ENCODE peak calls at places on chromosomes 13 and 19, in four cellular contexts. One of them, this sample, is unnamed.

GRCh38 chr19:15015946-15016542 is 33.2 kb upstream of the CASP14 start:
- DNase-seq in HepG2: peak; percentile 14
- DNase-seq in keratinocyte: no peak
- DNase-seq in AG04450: no peak
- DNase-seq in this sample: no peak

GRCh38 chr13:64314286-64314685 is 2898.6 kb upstream of the PCDH20 start:
- DNase-seq in AG04450: peak; percentile 4
- DNase-seq in HepG2: no peak
- DNase-seq in keratinocyte: no peak
- DNase-seq in this sample: no peak

GRCh38 chr13:46173656-46174055 is 8.3 kb downstream of the LCP1 start:
- DNase-seq in keratinocyte: no peak
- DNase-seq in HepG2: no peak
- DNase-seq in AG04450: no peak
- DNase-seq in this sample: no peak

GRCh38 chr19:6767081-6767356 is 216 bp downstream of the SH2D3A start:
- DNase-seq in keratinocyte: no peak
- DNase-seq in HepG2: peak; percentile 55
- DNase-seq in AG04450: no peak
- DNase-seq in this sample: no peak

GRCh38 chr13:114234645-114235421 is at the start of gene CDC16:
- DNase-seq in keratinocyte: peak; percentile 40
- DNase-seq in HepG2: peak; percentile 91
- DNase-seq in AG04450: peak; percentile 72
- DNase-seq in this sample: peak; percentile 59

GRCh38 chr19:34432797-34433196 is 4.6 kb downstream of the UBA2 start:
- DNase-seq in keratinocyte: no peak
- DNase-seq in AG04450: no peak
- DNase-seq in HepG2: no peak
- DNase-seq in this sample: no peak

GRCh38 chr13:57631607-57632275 is at the start of gene PCDH17:
- DNase-seq in HepG2: no peak
- DNase-seq in AG04450: no peak
- DNase-seq in keratinocyte: no peak
- DNase-seq in this sample: no peak

GRCh38 chr19:13058951-13059660 is 43.6 kb downstream of the LYL1 start:
- DNase-seq in keratinocyte: no peak
- DNase-seq in HepG2: no peak
- DNase-seq in AG04450: no peak
- DNase-seq in this sample: no peak

GRCh38 chr13:54241719-54242118 is 1213.1 kb downstream of the OLFM4 start:
- DNase-seq in HepG2: no peak
- DNase-seq in AG04450: no peak
- DNase-seq in keratinocyte: no peak
- DNase-seq in this sample: no peak

GRCh38 chr19:5171711-5172110 is 168.9 kb downstream of the PTPRS start:
- DNase-seq in keratinocyte: no peak
- DNase-seq in HepG2: peak; percentile 17
- DNase-seq in AG04450: no peak
- DNase-seq in this sample: no peak

GRCh38 chr19:5749505-5749904 is 29.1 kb downstream of the CATSPERD start:
- DNase-seq in AG04450: no peak
- DNase-seq in HepG2: no peak
- DNase-seq in keratinocyte: no peak
- DNase-seq in this sample: no peak

GRCh38 chr13:25977216-25977615 is 74.6 kb downstream of the SHISA2 start:
- DNase-seq in keratinocyte: no peak
- DNase-seq in AG04450: no peak
- DNase-seq in HepG2: no peak
- DNase-seq in this sample: no peak

GRCh38 chr19:6802336-6803035 is 30.0 kb downstream of the VAV1 start:
- DNase-seq in HepG2: no peak
- DNase-seq in AG04450: no peak
- DNase-seq in keratinocyte: no peak
- DNase-seq in this sample: no peak

GRCh38 chr13:21546372-21546771 is 57.6 kb downstream of the MICU2 start:
- DNase-seq in keratinocyte: no peak
- DNase-seq in AG04450: no peak
- DNase-seq in HepG2: no peak
- DNase-seq in this sample: no peak

GRCh38 chr13:24032674-24033073 is 127.8 kb upstream of the SPATA13 start:
- DNase-seq in keratinocyte: no peak
- DNase-seq in HepG2: peak; percentile 47
- DNase-seq in AG04450: no peak
- DNase-seq in this sample: no peak

GRCh38 chr13:96544965-96545364 is 449.3 kb downstream of the OXGR1 start:
- DNase-seq in keratinocyte: no peak
- DNase-seq in HepG2: no peak
- DNase-seq in AG04450: no peak
- DNase-seq in this sample: no peak

GRCh38 chr13:98632971-98633370 is 56.1 kb upstream of the STK24 start:
- DNase-seq in AG04450: no peak
- DNase-seq in HepG2: no peak
- DNase-seq in keratinocyte: no peak
- DNase-seq in this sample: no peak

GRCh38 chr19:18090545-18091216 is 3.9 kb upstream of the IL12RB1 start:
- DNase-seq in AG04450: no peak
- DNase-seq in HepG2: no peak
- DNase-seq in keratinocyte: no peak
- DNase-seq in this sample: no peak

GRCh38 chr19:57689750-57690149 is 8.0 kb downstream of the ZNF551 start:
- DNase-seq in HepG2: no peak
- DNase-seq in AG04450: no peak
- DNase-seq in keratinocyte: peak; percentile 73
- DNase-seq in this sample: peak; percentile 89

GRCh38 chr13:73900591-73900990 is 233.6 kb downstream of the KLF12 start:
- DNase-seq in keratinocyte: no peak
- DNase-seq in AG04450: no peak
- DNase-seq in HepG2: no peak
- DNase-seq in this sample: no peak

GRCh38 chr19:50728084-50728737 is 5.0 kb downstream of the CLEC11A start:
- DNase-seq in HepG2: peak; percentile 20
- DNase-seq in keratinocyte: no peak
- DNase-seq in AG04450: no peak
- DNase-seq in this sample: no peak

GRCh38 chr13:78909276-78909675 is 250.3 kb upstream of the OBI1 start:
- DNase-seq in HepG2: no peak
- DNase-seq in keratinocyte: no peak
- DNase-seq in AG04450: no peak
- DNase-seq in this sample: no peak

GRCh38 chr13:46296465-46296822 is 84.7 kb downstream of the LRRC63 start:
- DNase-seq in HepG2: no peak
- DNase-seq in AG04450: no peak
- DNase-seq in keratinocyte: no peak
- DNase-seq in this sample: no peak

GRCh38 chr19:55621673-55622231 is 2.6 kb downstream of the ZNF784 start:
- DNase-seq in AG04450: no peak
- DNase-seq in HepG2: no peak
- DNase-seq in keratinocyte: no peak
- DNase-seq in this sample: no peak

GRCh38 chr13:55069746-55070145 is 2041.1 kb downstream of the OLFM4 start:
- DNase-seq in keratinocyte: no peak
- DNase-seq in HepG2: no peak
- DNase-seq in AG04450: no peak
- DNase-seq in this sample: no peak

GRCh38 chr13:25729201-25729600 is 322.6 kb downstream of the SHISA2 start:
- DNase-seq in AG04450: no peak
- DNase-seq in keratinocyte: no peak
- DNase-seq in HepG2: no peak
- DNase-seq in this sample: no peak

GRCh38 chr19:2274937-2275535 is 6.9 kb downstream of the PEAK3 start:
- DNase-seq in keratinocyte: no peak
- DNase-seq in AG04450: no peak
- DNase-seq in HepG2: peak; percentile 73
- DNase-seq in this sample: no peak

DNA sequence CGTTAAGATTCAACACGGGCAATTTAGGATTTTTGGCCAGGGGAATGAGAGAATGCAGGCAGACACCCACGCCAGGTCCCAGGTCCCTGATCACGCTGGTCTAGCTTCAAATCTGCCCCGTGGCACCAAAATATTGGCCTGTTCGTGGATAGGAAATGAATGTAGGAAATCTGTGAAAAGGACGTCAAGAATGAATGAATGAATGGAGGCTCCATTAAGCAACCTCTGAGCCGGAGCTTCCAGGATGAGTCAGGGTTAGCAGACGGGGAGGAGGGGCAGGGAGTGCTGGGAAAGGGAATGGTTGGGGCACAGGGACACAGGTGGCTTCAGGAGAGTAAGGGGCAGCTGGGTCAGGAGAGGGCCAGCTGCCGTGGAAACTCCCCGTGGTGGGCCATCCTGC is 4.2 kb downstream of the SULT2B1 start:
- DNase-seq in keratinocyte: no peak
- DNase-seq in AG04450: no peak
- DNase-seq in HepG2: peak; percentile 75
- DNase-seq in this sample: no peak
- H3K27ac ChIP-seq in keratinocyte: peak overlapping the region; percentile 49
- H3K27ac ChIP-seq in AG04450: no peak overlapping the region
- H3K27ac ChIP-seq in HepG2: peak overlapping the region; percentile 35
- H3K27ac ChIP-seq in this sample: peak overlapping the region; percentile 78

GRCh38 chr13:29849071-29849541 is 1.3 kb downstream of the UBL3 start:
- DNase-seq in HepG2: peak; percentile 13
- DNase-seq in keratinocyte: no peak
- DNase-seq in AG04450: no peak
- DNase-seq in this sample: no peak

GRCh38 chr13:29847501-29847983 is 2.9 kb downstream of the UBL3 start:
- DNase-seq in AG04450: no peak
- DNase-seq in keratinocyte: no peak
- DNase-seq in HepG2: peak; percentile 37
- DNase-seq in this sample: no peak

GRCh38 chr13:29844441-29844840 is 6.0 kb downstream of the UBL3 start:
- DNase-seq in keratinocyte: no peak
- DNase-seq in HepG2: no peak
- DNase-seq in AG04450: no peak
- DNase-seq in this sample: no peak

GRCh38 chr13:29845440-29846056 is 4.9 kb downstream of the UBL3 start:
- DNase-seq in AG04450: no peak
- DNase-seq in HepG2: no peak
- DNase-seq in keratinocyte: no peak
- DNase-seq in this sample: no peak

DNA sequence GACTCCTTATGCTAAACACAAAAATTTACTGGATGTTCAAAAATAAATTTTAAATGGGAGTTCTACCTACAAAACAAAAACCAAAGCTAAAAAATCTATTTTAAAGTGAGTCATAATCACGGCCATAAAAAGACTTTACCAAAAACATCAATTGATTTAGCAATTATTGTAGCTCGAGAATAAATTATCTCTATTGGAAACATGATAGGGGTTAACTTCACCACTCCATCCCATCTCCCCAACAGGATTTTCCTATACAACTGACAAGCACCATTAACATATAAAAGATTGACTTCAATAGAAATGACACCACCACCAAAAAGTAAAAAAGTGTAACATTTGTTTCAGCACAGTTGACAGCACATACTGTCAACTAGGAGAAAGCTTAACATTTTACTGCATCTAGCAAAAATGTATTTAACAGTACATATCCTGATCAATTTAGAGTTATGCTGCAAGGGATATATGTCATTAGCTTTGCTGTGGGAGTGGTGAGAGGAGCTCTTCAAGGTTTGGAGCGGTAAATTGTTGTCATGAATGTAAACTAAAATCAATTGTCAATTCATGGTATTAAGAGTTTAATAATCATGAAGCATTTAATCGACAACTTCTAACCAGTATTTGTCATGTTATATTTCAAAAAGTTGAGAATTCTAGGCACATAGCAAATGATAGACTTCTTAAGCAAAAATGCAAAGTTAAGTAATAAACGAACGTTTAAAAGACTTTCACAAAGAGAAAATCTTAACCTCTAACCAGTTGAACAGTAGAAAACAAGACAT is 3.8 kb downstream of the UBL3 start:
- DNase-seq in AG04450: no peak
- DNase-seq in HepG2: no peak
- DNase-seq in keratinocyte: no peak
- DNase-seq in this sample: no peak
- H3K27ac ChIP-seq in AG04450: no peak overlapping the region
- H3K27ac ChIP-seq in HepG2: no peak overlapping the region
- H3K27ac ChIP-seq in keratinocyte: peak overlapping the region; percentile 71
- H3K27ac ChIP-seq in this sample: peak overlapping the region; percentile 37

GRCh38 chr19:49408816-49409440 is 14.3 kb downstream of the PTH2 start:
- DNase-seq in HepG2: no peak
- DNase-seq in AG04450: no peak
- DNase-seq in keratinocyte: no peak
- DNase-seq in this sample: no peak

GRCh38 chr19:49407482-49408015 is 15.7 kb downstream of the PTH2 start:
- DNase-seq in keratinocyte: no peak
- DNase-seq in AG04450: no peak
- DNase-seq in HepG2: no peak
- DNase-seq in this sample: no peak

GRCh38 chr19:49411681-49412321 is 11.4 kb downstream of the PTH2 start:
- DNase-seq in keratinocyte: no peak
- DNase-seq in HepG2: no peak
- DNase-seq in AG04450: no peak
- DNase-seq in this sample: no peak

GRCh38 chr19:49407079-49407478 is 16.2 kb downstream of the PTH2 start:
- DNase-seq in HepG2: no peak
- DNase-seq in keratinocyte: no peak
- DNase-seq in AG04450: no peak
- DNase-seq in this sample: no peak

DNA sequence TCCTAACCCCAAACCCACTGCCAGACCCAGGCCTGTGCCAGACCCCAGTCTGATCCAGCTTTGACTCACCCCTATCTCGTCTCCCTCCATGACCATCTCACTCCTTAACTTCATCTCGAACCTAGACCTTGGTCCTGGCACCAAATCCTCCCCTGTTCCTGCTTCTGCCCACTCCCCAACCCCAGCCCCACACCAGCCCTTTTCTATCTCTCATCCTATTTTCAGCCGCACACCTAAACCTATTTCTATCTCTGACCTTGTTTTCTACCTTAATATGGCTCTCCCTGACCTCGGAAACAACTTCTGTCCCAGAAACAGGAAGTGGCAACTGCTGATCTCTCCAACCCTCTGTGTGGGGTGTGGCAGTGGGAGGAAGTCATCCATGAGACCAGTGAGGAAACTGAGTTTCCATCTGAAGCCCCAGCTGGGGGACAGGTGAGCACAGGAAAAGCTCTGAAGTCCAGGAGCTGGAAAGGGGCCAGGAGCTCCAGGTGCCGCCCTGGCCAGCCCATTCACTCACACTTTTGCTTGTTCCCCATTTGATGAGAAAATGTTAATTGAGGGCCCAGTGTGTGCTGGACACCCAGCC is 13.7 kb downstream of the PTH2 start:
- DNase-seq in AG04450: no peak
- DNase-seq in HepG2: no peak
- DNase-seq in keratinocyte: no peak
- DNase-seq in this sample: no peak
- H3K27ac ChIP-seq in AG04450: no peak overlapping the region
- H3K27ac ChIP-seq in HepG2: no peak overlapping the region
- H3K27ac ChIP-seq in keratinocyte: no peak overlapping the region
- H3K27ac ChIP-seq in this sample: no peak overlapping the region

DNA sequence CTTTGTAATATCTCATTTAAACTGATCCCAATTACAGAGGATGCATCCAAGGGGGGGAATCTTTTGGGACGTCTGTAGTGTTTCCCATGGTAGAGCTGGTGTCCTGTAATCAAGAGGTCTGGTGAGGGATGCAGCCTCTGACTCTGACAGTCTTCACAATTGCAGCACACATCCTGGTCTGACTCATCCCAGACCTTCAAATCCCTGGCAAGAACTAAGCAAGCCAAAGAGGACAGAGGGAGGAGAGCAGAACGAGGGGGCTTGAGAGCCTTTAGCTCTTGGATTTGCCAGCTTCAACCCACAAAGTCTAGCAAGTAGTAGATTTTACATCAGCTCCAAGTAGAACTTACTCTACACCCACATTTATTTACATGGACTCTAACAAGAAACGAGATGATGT is 17.3 kb upstream of the FCGBP start:
- DNase-seq in keratinocyte: no peak
- DNase-seq in AG04450: no peak
- DNase-seq in HepG2: no peak
- DNase-seq in this sample: peak; percentile 31
- H3K27ac ChIP-seq in keratinocyte: no peak overlapping the region
- H3K27ac ChIP-seq in AG04450: no peak overlapping the region
- H3K27ac ChIP-seq in HepG2: no peak overlapping the region
- H3K27ac ChIP-seq in this sample: no peak overlapping the region

This sample was measured in epithelial cell of prostate.